ENCODE peak calls at places on chromosomes 11 and 22, in six cellular contexts. One of them, this sample, is unnamed.

GRCh38 chr11:75334402-75334891 is 17.0 kb downstream of the ARRB1 start:
- DNase-seq in OCI-LY7: no peak
- DNase-seq in HFF-Myc: no peak
- DNase-seq in AG04450: no peak
- DNase-seq in brain microvascular endothelial cell: no peak
- DNase-seq in heart left ventricle: no peak
- DNase-seq in this sample: no peak

GRCh38 chr11:34242037-34242625 is 115.7 kb downstream of the ABTB2 start:
- DNase-seq in heart left ventricle: peak
- DNase-seq in brain microvascular endothelial cell: no peak
- DNase-seq in OCI-LY7: no peak
- DNase-seq in HFF-Myc: no peak
- DNase-seq in AG04450: no peak
- DNase-seq in this sample: no peak

GRCh38 chr11:124669193-124669592 is 4.3 kb downstream of the SIAE start:
- DNase-seq in brain microvascular endothelial cell: peak
- DNase-seq in HFF-Myc: peak
- DNase-seq in heart left ventricle: peak
- DNase-seq in AG04450: no peak
- DNase-seq in OCI-LY7: peak
- DNase-seq in this sample: peak

GRCh38 chr11:114150671-114151070 is 91.2 kb downstream of the ZBTB16 start:
- DNase-seq in brain microvascular endothelial cell: no peak
- DNase-seq in heart left ventricle: no peak
- DNase-seq in OCI-LY7: no peak
- DNase-seq in HFF-Myc: no peak
- DNase-seq in AG04450: no peak
- DNase-seq in this sample: no peak

GRCh38 chr11:72263363-72263762 is 19.4 kb upstream of the PHOX2A start:
- DNase-seq in heart left ventricle: no peak
- DNase-seq in HFF-Myc: no peak
- DNase-seq in AG04450: peak
- DNase-seq in brain microvascular endothelial cell: peak
- DNase-seq in OCI-LY7: no peak
- DNase-seq in this sample: peak

GRCh38 chr11:35862666-35863065 is 81.2 kb upstream of the LDLRAD3 start:
- DNase-seq in AG04450: no peak
- DNase-seq in heart left ventricle: no peak
- DNase-seq in HFF-Myc: no peak
- DNase-seq in OCI-LY7: no peak
- DNase-seq in brain microvascular endothelial cell: no peak
- DNase-seq in this sample: no peak

GRCh38 chr22:46053563-46054090 is 76.7 kb upstream of the WNT7B start:
- DNase-seq in brain microvascular endothelial cell: no peak
- DNase-seq in HFF-Myc: no peak
- DNase-seq in heart left ventricle: peak
- DNase-seq in AG04450: no peak
- DNase-seq in OCI-LY7: peak
- DNase-seq in this sample: no peak

GRCh38 chr11:100459791-100460190 is 227.3 kb upstream of the ARHGAP42 start:
- DNase-seq in OCI-LY7: no peak
- DNase-seq in AG04450: no peak
- DNase-seq in brain microvascular endothelial cell: no peak
- DNase-seq in HFF-Myc: no peak
- DNase-seq in heart left ventricle: no peak
- DNase-seq in this sample: no peak

GRCh38 chr11:14230407-14230806 is 128.6 kb downstream of the RRAS2 start:
- DNase-seq in HFF-Myc: no peak
- DNase-seq in AG04450: no peak
- DNase-seq in heart left ventricle: no peak
- DNase-seq in OCI-LY7: no peak
- DNase-seq in brain microvascular endothelial cell: no peak
- DNase-seq in this sample: no peak

GRCh38 chr22:22706253-22706940 is 62.0 kb downstream of the GGTLC2 start:
- DNase-seq in brain microvascular endothelial cell: no peak
- DNase-seq in AG04450: no peak
- DNase-seq in HFF-Myc: no peak
- DNase-seq in OCI-LY7: no peak
- DNase-seq in heart left ventricle: no peak
- DNase-seq in this sample: no peak

GRCh38 chr11:65870706-65871681 is 1.6 kb downstream of the EFEMP2 start:
- DNase-seq in HFF-Myc: no peak
- DNase-seq in OCI-LY7: peak
- DNase-seq in AG04450: no peak
- DNase-seq in brain microvascular endothelial cell: no peak
- DNase-seq in heart left ventricle: peak
- DNase-seq in this sample: no peak

GRCh38 chr11:92920295-92920694 is 49.2 kb upstream of the MTNR1B start:
- DNase-seq in brain microvascular endothelial cell: no peak
- DNase-seq in HFF-Myc: no peak
- DNase-seq in OCI-LY7: no peak
- DNase-seq in AG04450: no peak
- DNase-seq in heart left ventricle: no peak
- DNase-seq in this sample: no peak

GRCh38 chr11:40183073-40184064 is 1276.1 kb downstream of the LRRC4C start:
- DNase-seq in heart left ventricle: no peak
- DNase-seq in brain microvascular endothelial cell: no peak
- DNase-seq in HFF-Myc: no peak
- DNase-seq in AG04450: no peak
- DNase-seq in OCI-LY7: no peak
- DNase-seq in this sample: no peak

GRCh38 chr11:17208257-17208999 is 642 bp upstream of the PIK3C2A start:
- DNase-seq in OCI-LY7: peak
- DNase-seq in HFF-Myc: peak
- DNase-seq in AG04450: no peak
- DNase-seq in brain microvascular endothelial cell: peak
- DNase-seq in heart left ventricle: no peak
- DNase-seq in this sample: peak

GRCh38 chr22:47112994-47113879 is 350.8 kb downstream of the TBC1D22A start:
- DNase-seq in HFF-Myc: no peak
- DNase-seq in heart left ventricle: no peak
- DNase-seq in OCI-LY7: no peak
- DNase-seq in AG04450: no peak
- DNase-seq in brain microvascular endothelial cell: no peak
- DNase-seq in this sample: no peak

GRCh38 chr11:19957301-19957985 is 202.8 kb downstream of the DBX1 start:
- DNase-seq in AG04450: no peak
- DNase-seq in HFF-Myc: no peak
- DNase-seq in brain microvascular endothelial cell: no peak
- DNase-seq in OCI-LY7: no peak
- DNase-seq in heart left ventricle: no peak
- DNase-seq in this sample: no peak

GRCh38 chr11:118167906-118168305 is 8.5 kb downstream of the SCN2B start:
- DNase-seq in OCI-LY7: no peak
- DNase-seq in brain microvascular endothelial cell: no peak
- DNase-seq in HFF-Myc: no peak
- DNase-seq in AG04450: no peak
- DNase-seq in heart left ventricle: no peak
- DNase-seq in this sample: no peak

GRCh38 chr22:43042101-43042780 is 27.3 kb upstream of the PACSIN2 start:
- DNase-seq in OCI-LY7: no peak
- DNase-seq in brain microvascular endothelial cell: no peak
- DNase-seq in heart left ventricle: no peak
- DNase-seq in HFF-Myc: no peak
- DNase-seq in AG04450: no peak
- DNase-seq in this sample: peak

GRCh38 chr22:44870021-44870420 is 117.6 kb downstream of the ARHGAP8 start:
- DNase-seq in brain microvascular endothelial cell: no peak
- DNase-seq in HFF-Myc: no peak
- DNase-seq in OCI-LY7: no peak
- DNase-seq in AG04450: no peak
- DNase-seq in heart left ventricle: no peak
- DNase-seq in this sample: no peak

GRCh38 chr11:69491071-69492031 is 9.9 kb downstream of the LINC01488 start:
- DNase-seq in OCI-LY7: no peak
- DNase-seq in HFF-Myc: no peak
- DNase-seq in brain microvascular endothelial cell: no peak
- DNase-seq in AG04450: no peak
- DNase-seq in heart left ventricle: peak
- DNase-seq in this sample: no peak

GRCh38 chr11:6405039-6405667 is 13.7 kb downstream of the APBB1 start:
- DNase-seq in AG04450: no peak
- DNase-seq in heart left ventricle: no peak
- DNase-seq in brain microvascular endothelial cell: no peak
- DNase-seq in OCI-LY7: no peak
- DNase-seq in HFF-Myc: no peak
- DNase-seq in this sample: no peak

GRCh38 chr11:11786771-11787170 is 55.0 kb upstream of the USP47 start:
- DNase-seq in HFF-Myc: no peak
- DNase-seq in OCI-LY7: no peak
- DNase-seq in AG04450: no peak
- DNase-seq in brain microvascular endothelial cell: peak
- DNase-seq in heart left ventricle: no peak
- DNase-seq in this sample: peak

GRCh38 chr11:75078233-75078632 is 18.4 kb downstream of the OR2AT4 start:
- DNase-seq in HFF-Myc: no peak
- DNase-seq in OCI-LY7: no peak
- DNase-seq in brain microvascular endothelial cell: peak
- DNase-seq in AG04450: no peak
- DNase-seq in heart left ventricle: no peak
- DNase-seq in this sample: no peak

GRCh38 chr11:18321622-18321990 is 334 bp downstream of the HPS5 start:
- DNase-seq in heart left ventricle: no peak
- DNase-seq in OCI-LY7: peak
- DNase-seq in brain microvascular endothelial cell: no peak
- DNase-seq in AG04450: no peak
- DNase-seq in HFF-Myc: no peak
- DNase-seq in this sample: no peak

GRCh38 chr11:76167590-76167989 is 38.7 kb downstream of the WNT11 start:
- DNase-seq in brain microvascular endothelial cell: no peak
- DNase-seq in HFF-Myc: no peak
- DNase-seq in OCI-LY7: no peak
- DNase-seq in AG04450: no peak
- DNase-seq in heart left ventricle: no peak
- DNase-seq in this sample: no peak

GRCh38 chr11:57150454-57150917 is 31.3 kb upstream of the LRRC55 start:
- DNase-seq in brain microvascular endothelial cell: peak
- DNase-seq in heart left ventricle: no peak
- DNase-seq in HFF-Myc: no peak
- DNase-seq in AG04450: no peak
- DNase-seq in OCI-LY7: no peak
- DNase-seq in this sample: no peak

GRCh38 chr22:39859903-39860588 is 33.5 kb downstream of the ENTHD1 start:
- DNase-seq in AG04450: no peak
- DNase-seq in HFF-Myc: no peak
- DNase-seq in OCI-LY7: no peak
- DNase-seq in heart left ventricle: no peak
- DNase-seq in brain microvascular endothelial cell: no peak
- DNase-seq in this sample: no peak

DNA sequence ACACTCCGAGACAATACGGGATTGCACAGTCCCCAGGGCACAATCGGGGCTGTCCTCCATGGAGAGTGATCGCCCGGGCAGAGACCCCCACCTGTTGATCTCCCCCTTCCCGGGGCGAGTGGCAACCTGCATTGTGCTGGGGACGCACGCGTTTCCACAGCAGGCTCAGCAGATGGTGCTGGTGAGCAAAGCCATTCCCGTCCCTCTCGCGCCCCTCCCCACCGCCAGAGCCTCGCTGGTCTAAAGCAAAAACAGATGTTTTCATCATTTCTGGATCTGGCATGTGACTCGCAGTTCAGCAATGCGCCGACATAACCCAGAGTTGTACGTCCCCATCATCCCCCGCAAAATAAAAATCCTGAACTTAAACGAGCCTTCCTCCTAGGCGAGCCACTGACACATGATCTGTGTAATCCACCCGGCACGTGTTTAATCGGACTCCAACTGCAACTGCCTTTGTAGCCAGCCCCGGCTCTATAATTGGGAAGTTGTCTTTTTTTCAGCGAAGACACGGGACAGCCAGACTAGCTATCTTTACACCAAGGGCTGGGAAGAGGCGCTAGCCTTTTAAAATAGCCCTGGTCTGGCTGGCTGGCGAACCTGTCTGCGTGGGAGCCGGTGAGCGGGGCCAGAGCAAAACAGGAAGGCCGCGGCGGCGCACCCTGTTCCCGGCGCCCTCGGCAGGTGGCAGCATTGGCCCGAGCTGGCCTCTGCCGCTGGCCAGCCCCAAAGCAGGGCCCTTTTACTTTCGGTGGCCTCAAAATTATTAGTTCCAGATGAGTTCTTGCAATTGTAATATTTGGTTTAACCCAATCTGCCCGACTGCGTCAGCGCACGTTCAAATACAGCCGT is 202.9 kb upstream of the SORL1-AS1 start:
- DNase-seq in heart left ventricle: peak
- DNase-seq in brain microvascular endothelial cell: peak
- DNase-seq in OCI-LY7: peak
- DNase-seq in HFF-Myc: peak
- DNase-seq in AG04450: peak
- DNase-seq in this sample: peak
- TF ChIP-seq CTCF in heart left ventricle: peak
- TF ChIP-seq CTCF in brain microvascular endothelial cell: peak
- TF ChIP-seq CTCF in OCI-LY7: peak
- TF ChIP-seq CTCF in HFF-Myc: peak
- TF ChIP-seq CTCF in AG04450: peak
- TF ChIP-seq CTCF in this sample: peak

GRCh38 chr11:30635401-30635989 is 49.3 kb upstream of the MPPED2 start:
- DNase-seq in OCI-LY7: no peak
- DNase-seq in heart left ventricle: peak
- DNase-seq in brain microvascular endothelial cell: no peak
- DNase-seq in AG04450: no peak
- DNase-seq in HFF-Myc: no peak
- DNase-seq in this sample: peak
- H3K4me3 ChIP-seq in OCI-LY7: no peak
- H3K4me3 ChIP-seq in heart left ventricle: no peak
- H3K4me3 ChIP-seq in brain microvascular endothelial cell: peak
- H3K4me3 ChIP-seq in AG04450: no peak
- H3K4me3 ChIP-seq in HFF-Myc: no peak
- H3K4me3 ChIP-seq in this sample: peak

GRCh38 chr22:37848587-37849088 is 581 bp upstream of the EIF3L start:
- DNase-seq in AG04450: no peak
- DNase-seq in HFF-Myc: no peak
- DNase-seq in OCI-LY7: peak
- DNase-seq in heart left ventricle: no peak
- DNase-seq in brain microvascular endothelial cell: no peak
- DNase-seq in this sample: no peak
- TF ChIP-seq CTCF in AG04450: no peak
- TF ChIP-seq CTCF in HFF-Myc: no peak
- TF ChIP-seq CTCF in OCI-LY7: no peak
- TF ChIP-seq CTCF in heart left ventricle: no peak
- TF ChIP-seq CTCF in brain microvascular endothelial cell: no peak
- TF ChIP-seq CTCF in this sample: no peak

DNA sequence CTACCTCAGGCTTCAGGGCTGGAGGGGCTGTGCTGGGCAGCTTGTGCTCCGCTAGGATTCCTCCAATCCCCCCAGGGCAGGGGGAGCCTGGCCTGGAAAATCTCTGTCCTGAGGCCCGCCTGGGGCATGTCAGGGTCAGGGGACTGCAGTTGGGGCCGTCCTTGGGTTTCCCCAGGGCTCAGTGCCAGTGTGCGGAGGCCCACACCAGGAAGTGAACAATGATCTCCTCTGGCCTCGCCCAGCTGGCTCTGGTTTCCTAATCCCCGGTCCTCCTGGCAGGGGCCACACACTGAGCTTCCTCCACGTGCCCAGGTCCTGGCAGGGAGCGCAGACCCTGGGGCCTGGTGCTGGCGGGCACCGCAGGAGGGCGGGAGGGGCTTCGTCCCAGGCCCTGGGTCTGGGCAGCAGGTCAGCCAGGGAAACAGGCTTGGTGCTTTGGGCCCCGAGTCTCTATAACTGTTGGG is 1.4 kb upstream of the MUC2 start:
- DNase-seq in heart left ventricle: no peak
- DNase-seq in brain microvascular endothelial cell: peak
- DNase-seq in AG04450: no peak
- DNase-seq in OCI-LY7: no peak
- DNase-seq in HFF-Myc: peak
- DNase-seq in this sample: no peak
- H3K4me3 ChIP-seq in heart left ventricle: no peak
- H3K4me3 ChIP-seq in brain microvascular endothelial cell: no peak
- H3K4me3 ChIP-seq in AG04450: no peak
- H3K4me3 ChIP-seq in OCI-LY7: no peak
- H3K4me3 ChIP-seq in HFF-Myc: no peak
- H3K4me3 ChIP-seq in this sample: no peak

GRCh38 chr11:63508009-63508408 is 2.1 kb downstream of the LGALS12 start:
- DNase-seq in OCI-LY7: peak
- DNase-seq in HFF-Myc: no peak
- DNase-seq in brain microvascular endothelial cell: no peak
- DNase-seq in heart left ventricle: peak
- DNase-seq in AG04450: no peak
- DNase-seq in this sample: no peak
- TF ChIP-seq CTCF in OCI-LY7: peak
- TF ChIP-seq CTCF in HFF-Myc: peak
- TF ChIP-seq CTCF in brain microvascular endothelial cell: peak
- TF ChIP-seq CTCF in heart left ventricle: peak
- TF ChIP-seq CTCF in AG04450: no peak
- TF ChIP-seq CTCF in this sample: no peak

This sample was measured in astrocyte of the cerebellum.